ENCODE peak calls at places on chromosomes 12 and 14, in nine cellular contexts. G, C, P, H, T, B, D, F and O are unnamed samples.

GRCh38 chr12:91040356-91040755 is 17.5 kb downstream of the KERA start:
- DNase-seq in G (no peak), C (no peak), P (no peak), H (no peak), T (no peak), B (no peak), D (no peak), F (no peak), O (no peak)

GRCh38 chr12:123083661-123084571 is 67.0 kb downstream of the PITPNM2 start:
- DNase-seq in G (no peak), C (no peak), P (no peak), H (no peak), T (no peak), B (no peak), D (no peak), F (no peak), O (no peak)

GRCh38 chr14:50647753-50648152 is 20.4 kb downstream of the SAV1 start:
- DNase-seq in G (no peak), C (no peak), P (no peak), H (no peak), T (no peak), B (no peak), D (no peak), F (no peak), O (no peak)

GRCh38 chr12:30098677-30099076 is 314.9 kb upstream of the TMTC1 start:
- DNase-seq in G (no peak), C (no peak), P (no peak), H (no peak), T (no peak), B (no peak), D (no peak), F (no peak), O (no peak)

GRCh38 chr14:103718572-103718971 is 3.0 kb downstream of the ZFYVE21 start:
- DNase-seq in G (no peak), C (no peak), P (no peak), H (no peak), T (no peak), B (no peak), D (peak; percentile 74), F (no peak), O (no peak)

GRCh38 chr14:52609445-52610044 is 56.9 kb downstream of the GPR137C start:
- DNase-seq in G (no peak), C (no peak), P (no peak), H (no peak), T (no peak), B (no peak), D (no peak), F (no peak), O (no peak)

GRCh38 chr14:44989497-44990440 is 27.8 kb downstream of the TOGARAM1 start:
- DNase-seq in G (no peak), C (no peak), P (peak; percentile 9), H (no peak), T (no peak), B (no peak), D (no peak), F (no peak), O (peak; percentile 22)

GRCh38 chr12:67885370-67886169 is 103.7 kb upstream of the IFNG-AS1 start:
- DNase-seq in G (no peak), C (no peak), P (peak; percentile 11), H (no peak), T (no peak), B (no peak), D (no peak), F (no peak), O (no peak)

GRCh38 chr12:131833896-131834641 is 5.9 kb downstream of the MMP17 start:
- DNase-seq in G (no peak), C (peak; percentile 73), P (no peak), H (no peak), T (no peak), B (no peak), D (no peak), F (no peak), O (peak; percentile 45)

GRCh38 chr12:10615532-10615931 is 2.1 kb upstream of the MAGOHB start:
- DNase-seq in G (no peak), C (peak; percentile 54), P (no peak), H (no peak), T (no peak), B (no peak), D (no peak), F (no peak), O (peak; percentile 7)

GRCh38 chr12:54657048-54657696 is 9.0 kb upstream of the DCD start:
- DNase-seq in G (no peak), C (no peak), P (no peak), H (no peak), T (no peak), B (no peak), D (no peak), F (no peak), O (no peak)

GRCh38 chr12:64428956-64429355 is 23.0 kb upstream of the TBK1 start:
- DNase-seq in G (no peak), C (no peak), P (no peak), H (peak; percentile 10), T (no peak), B (no peak), D (no peak), F (no peak), O (no peak)
- TF ChIP-seq CTCF in G (no peak), C (no peak), P (no peak), H (no peak), T (no peak), B (no peak), D (no peak), F (no peak), O (no peak)

GRCh38 chr14:104749958-104750529 is 2.9 kb upstream of the SIVA1 start:
- DNase-seq in G (no peak), C (no peak), P (no peak), H (no peak), T (no peak), B (no peak), D (no peak), F (no peak), O (no peak)

GRCh38 chr14:104750658-104751057 is 2.3 kb upstream of the SIVA1 start:
- DNase-seq in G (no peak), C (peak; percentile 48), P (no peak), H (no peak), T (no peak), B (no peak), D (no peak), F (no peak), O (no peak)

GRCh38 chr14:104747876-104748275 is 5.1 kb upstream of the SIVA1 start:
- DNase-seq in G (no peak), C (no peak), P (no peak), H (no peak), T (no peak), B (no peak), D (no peak), F (no peak), O (no peak)

GRCh38 chr14:104746951-104747481 is 5.9 kb upstream of the SIVA1 start:
- DNase-seq in G (no peak), C (no peak), P (no peak), H (peak; percentile 86), T (no peak), B (peak; percentile 78), D (no peak), F (no peak), O (no peak)

GRCh38 chr14:104749111-104749649 is 3.8 kb upstream of the SIVA1 start:
- DNase-seq in G (no peak), C (no peak), P (peak; percentile 44), H (peak; percentile 42), T (no peak), B (no peak), D (no peak), F (no peak), O (no peak)
- TF ChIP-seq POLR2A in G (no peak), C (no peak), P (no peak), H (peak; percentile 25), T (no peak), B (no peak), D (no peak), F (no peak), O (no peak)

GRCh38 chr12:46914336-46914735 is 88.5 kb upstream of the SLC38A4 start:
- DNase-seq in G (no peak), C (no peak), P (no peak), H (no peak), T (no peak), B (no peak), D (no peak), F (no peak), O (no peak)

GRCh38 chr12:46915082-46915481 is 89.3 kb upstream of the SLC38A4 start:
- DNase-seq in G (peak; percentile 46), C (no peak), P (peak; percentile 29), H (no peak), T (peak; percentile 65), B (peak; percentile 23), D (peak; percentile 46), F (no peak), O (no peak)

GRCh38 chr12:46916796-46917419 is 91.1 kb upstream of the SLC38A4 start:
- DNase-seq in G (no peak), C (no peak), P (no peak), H (no peak), T (no peak), B (no peak), D (no peak), F (no peak), O (no peak)

GRCh38 chr12:46918631-46919030 is 92.8 kb upstream of the SLC38A4 start:
- DNase-seq in G (no peak), C (no peak), P (no peak), H (no peak), T (no peak), B (no peak), D (no peak), F (no peak), O (no peak)

GRCh38 chr12:46915861-46916260 is 90.1 kb upstream of the SLC38A4 start:
- DNase-seq in G (no peak), C (peak; percentile 13), P (no peak), H (no peak), T (no peak), B (no peak), D (peak; percentile 55), F (no peak), O (no peak)
- TF ChIP-seq CTCF in G (no peak), C (no peak), P (no peak), H (no peak), T (no peak), B (no peak), D (no peak), F (no peak), O (no peak)

GRCh38 chr12:14937689-14938088 is 648 bp downstream of the ERP27 start:
- DNase-seq in G (no peak), C (no peak), P (no peak), H (no peak), T (no peak), B (peak; percentile 66), D (no peak), F (no peak), O (no peak)

GRCh38 chr12:14941369-14941768 is 3.0 kb upstream of the ERP27 start:
- DNase-seq in G (no peak), C (no peak), P (no peak), H (no peak), T (no peak), B (no peak), D (no peak), F (no peak), O (no peak)

GRCh38 chr12:14936224-14936861 is 2.0 kb downstream of the ERP27 start:
- DNase-seq in G (no peak), C (peak; percentile 30), P (no peak), H (no peak), T (no peak), B (peak; percentile 79), D (no peak), F (no peak), O (no peak)

GRCh38 chr12:14937014-14937413 is 1.3 kb downstream of the ERP27 start:
- DNase-seq in G (no peak), C (no peak), P (no peak), H (no peak), T (no peak), B (no peak), D (no peak), F (no peak), O (no peak)

GRCh38 chr12:14938301-14938700 is at the start of gene ERP27:
- DNase-seq in G (no peak), C (no peak), P (no peak), H (no peak), T (no peak), B (peak; percentile 93), D (no peak), F (no peak), O (no peak)
- TF ChIP-seq POLR2A in G (no peak), C (no peak), P (no peak), H (no peak), T (no peak), B (no peak), D (no peak), F (no peak), O (no peak)